ENCODE peak calls at places on chromosome 13, in five cellular contexts. One of them, this sample, is unnamed.
A peak's percentile ranks its signal among the peaks of the same experiment; 100 is the strongest.

GRCh38 chr13:91468301-91468700 is 69.9 kb downstream of the GPC5 start:
- DNase-seq in CD4-positive, alpha-beta memory T cell: no peak
- DNase-seq in nephron progenitor cell: no peak
- DNase-seq in heart right ventricle: no peak
- DNase-seq in choroid plexus epithelial cell: no peak
- DNase-seq in this sample: no peak

GRCh38 chr13:36275190-36276002 is 22.2 kb downstream of the CCDC169 start:
- DNase-seq in choroid plexus epithelial cell: peak; percentile 90
- DNase-seq in CD4-positive, alpha-beta memory T cell: no peak
- DNase-seq in heart right ventricle: peak; percentile 48
- DNase-seq in nephron progenitor cell: peak; percentile 8
- DNase-seq in this sample: peak; percentile 53

GRCh38 chr13:110134801-110135200 is 172.2 kb downstream of the COL4A1 start:
- DNase-seq in nephron progenitor cell: no peak
- DNase-seq in heart right ventricle: peak; percentile 68
- DNase-seq in CD4-positive, alpha-beta memory T cell: no peak
- DNase-seq in choroid plexus epithelial cell: peak; percentile 52
- DNase-seq in this sample: no peak

GRCh38 chr13:90717451-90717936 is 630.0 kb upstream of the MIR17HG start:
- DNase-seq in CD4-positive, alpha-beta memory T cell: no peak
- DNase-seq in nephron progenitor cell: no peak
- DNase-seq in heart right ventricle: no peak
- DNase-seq in choroid plexus epithelial cell: peak; percentile 87
- DNase-seq in this sample: no peak

GRCh38 chr13:39578821-39579291 is 24.1 kb downstream of the LHFPL6 start:
- DNase-seq in nephron progenitor cell: no peak
- DNase-seq in heart right ventricle: no peak
- DNase-seq in CD4-positive, alpha-beta memory T cell: no peak
- DNase-seq in choroid plexus epithelial cell: peak; percentile 68
- DNase-seq in this sample: no peak

GRCh38 chr13:74270018-74270417 is 135.8 kb upstream of the KLF12 start:
- DNase-seq in choroid plexus epithelial cell: no peak
- DNase-seq in nephron progenitor cell: no peak
- DNase-seq in CD4-positive, alpha-beta memory T cell: no peak
- DNase-seq in heart right ventricle: no peak
- DNase-seq in this sample: no peak

GRCh38 chr13:24680258-24680920 is at the start of gene ATP12A:
- DNase-seq in heart right ventricle: no peak
- DNase-seq in choroid plexus epithelial cell: no peak
- DNase-seq in CD4-positive, alpha-beta memory T cell: no peak
- DNase-seq in nephron progenitor cell: peak; percentile 79
- DNase-seq in this sample: no peak

GRCh38 chr13:40517486-40518311 is 148.7 kb downstream of the FOXO1 start:
- DNase-seq in choroid plexus epithelial cell: no peak
- DNase-seq in CD4-positive, alpha-beta memory T cell: no peak
- DNase-seq in nephron progenitor cell: no peak
- DNase-seq in heart right ventricle: no peak
- DNase-seq in this sample: no peak

GRCh38 chr13:29693297-29693945 is 97.9 kb upstream of the SLC7A1 start:
- DNase-seq in CD4-positive, alpha-beta memory T cell: no peak
- DNase-seq in choroid plexus epithelial cell: no peak
- DNase-seq in heart right ventricle: no peak
- DNase-seq in nephron progenitor cell: no peak
- DNase-seq in this sample: no peak

GRCh38 chr13:73090116-73090811 is 31.5 kb downstream of the KLF5 start:
- DNase-seq in CD4-positive, alpha-beta memory T cell: no peak
- DNase-seq in choroid plexus epithelial cell: peak; percentile 75
- DNase-seq in heart right ventricle: no peak
- DNase-seq in nephron progenitor cell: no peak
- DNase-seq in this sample: peak; percentile 25

GRCh38 chr13:19862511-19863313 is 737 bp downstream of the ZMYM5 start:
- DNase-seq in nephron progenitor cell: no peak
- DNase-seq in heart right ventricle: peak; percentile 29
- DNase-seq in CD4-positive, alpha-beta memory T cell: peak; percentile 54
- DNase-seq in choroid plexus epithelial cell: peak; percentile 32
- DNase-seq in this sample: peak; percentile 48

GRCh38 chr13:24050292-24050711 is 110.2 kb upstream of the SPATA13 start:
- DNase-seq in heart right ventricle: no peak
- DNase-seq in choroid plexus epithelial cell: peak; percentile 81
- DNase-seq in CD4-positive, alpha-beta memory T cell: no peak
- DNase-seq in nephron progenitor cell: no peak
- DNase-seq in this sample: no peak

GRCh38 chr13:111962431-111962891 is 104.5 kb upstream of the SOX1 start:
- DNase-seq in choroid plexus epithelial cell: no peak
- DNase-seq in nephron progenitor cell: no peak
- DNase-seq in heart right ventricle: no peak
- DNase-seq in CD4-positive, alpha-beta memory T cell: no peak
- DNase-seq in this sample: no peak

GRCh38 chr13:44116562-44117315 is 237.0 kb downstream of the LACC1 start:
- DNase-seq in heart right ventricle: peak; percentile 40
- DNase-seq in CD4-positive, alpha-beta memory T cell: no peak
- DNase-seq in nephron progenitor cell: no peak
- DNase-seq in choroid plexus epithelial cell: peak; percentile 30
- DNase-seq in this sample: peak; percentile 53

GRCh38 chr13:24648983-24649684 is 31.1 kb upstream of the ATP12A start:
- DNase-seq in CD4-positive, alpha-beta memory T cell: no peak
- DNase-seq in choroid plexus epithelial cell: no peak
- DNase-seq in heart right ventricle: no peak
- DNase-seq in nephron progenitor cell: no peak
- DNase-seq in this sample: no peak

GRCh38 chr13:99827011-99827410 is 144.6 kb downstream of the ZIC5 start:
- DNase-seq in CD4-positive, alpha-beta memory T cell: no peak
- DNase-seq in choroid plexus epithelial cell: no peak
- DNase-seq in heart right ventricle: no peak
- DNase-seq in nephron progenitor cell: no peak
- DNase-seq in this sample: no peak

GRCh38 chr13:98454389-98454881 is 122.5 kb downstream of the STK24 start:
- DNase-seq in heart right ventricle: no peak
- DNase-seq in CD4-positive, alpha-beta memory T cell: no peak
- DNase-seq in choroid plexus epithelial cell: peak; percentile 92
- DNase-seq in nephron progenitor cell: no peak
- DNase-seq in this sample: peak; percentile 73

GRCh38 chr13:92768592-92768991 is 458.0 kb upstream of the GPC6 start:
- DNase-seq in CD4-positive, alpha-beta memory T cell: no peak
- DNase-seq in heart right ventricle: no peak
- DNase-seq in nephron progenitor cell: no peak
- DNase-seq in choroid plexus epithelial cell: no peak
- DNase-seq in this sample: no peak

GRCh38 chr13:105598551-105598950 is 936.9 kb downstream of the EFNB2 start:
- DNase-seq in nephron progenitor cell: no peak
- DNase-seq in heart right ventricle: no peak
- DNase-seq in choroid plexus epithelial cell: peak; percentile 68
- DNase-seq in CD4-positive, alpha-beta memory T cell: no peak
- DNase-seq in this sample: no peak

GRCh38 chr13:50255639-50256038 is 240.4 kb downstream of the KCNRG start:
- DNase-seq in CD4-positive, alpha-beta memory T cell: peak; percentile 41
- DNase-seq in heart right ventricle: no peak
- DNase-seq in nephron progenitor cell: no peak
- DNase-seq in choroid plexus epithelial cell: no peak
- DNase-seq in this sample: peak; percentile 59

GRCh38 chr13:96089749-96090239 is at the start of gene HS6ST3:
- DNase-seq in CD4-positive, alpha-beta memory T cell: no peak
- DNase-seq in heart right ventricle: peak; percentile 11
- DNase-seq in nephron progenitor cell: peak; percentile 65
- DNase-seq in choroid plexus epithelial cell: peak; percentile 10
- DNase-seq in this sample: no peak

GRCh38 chr13:68551701-68552522 is 1321.8 kb upstream of the PCDH9 start:
- DNase-seq in CD4-positive, alpha-beta memory T cell: no peak
- DNase-seq in nephron progenitor cell: no peak
- DNase-seq in heart right ventricle: no peak
- DNase-seq in choroid plexus epithelial cell: no peak
- DNase-seq in this sample: no peak

GRCh38 chr13:60620611-60621395 is 223.8 kb downstream of the TDRD3 start:
- DNase-seq in nephron progenitor cell: no peak
- DNase-seq in choroid plexus epithelial cell: peak; percentile 12
- DNase-seq in CD4-positive, alpha-beta memory T cell: no peak
- DNase-seq in heart right ventricle: no peak
- DNase-seq in this sample: no peak

GRCh38 chr13:30752201-30752797 is 17.0 kb downstream of the ALOX5AP start:
- DNase-seq in choroid plexus epithelial cell: peak; percentile 80
- DNase-seq in heart right ventricle: peak; percentile 27
- DNase-seq in nephron progenitor cell: no peak
- DNase-seq in CD4-positive, alpha-beta memory T cell: no peak
- DNase-seq in this sample: no peak

GRCh38 chr13:98507060-98507797 is 69.7 kb downstream of the STK24 start:
- DNase-seq in choroid plexus epithelial cell: peak; percentile 64
- DNase-seq in CD4-positive, alpha-beta memory T cell: no peak
- DNase-seq in nephron progenitor cell: no peak
- DNase-seq in heart right ventricle: peak; percentile 80
- DNase-seq in this sample: no peak

GRCh38 chr13:59373341-59373740 is 790.4 kb downstream of the DIAPH3 start:
- DNase-seq in CD4-positive, alpha-beta memory T cell: no peak
- DNase-seq in choroid plexus epithelial cell: no peak
- DNase-seq in heart right ventricle: peak; percentile 20
- DNase-seq in nephron progenitor cell: no peak
- DNase-seq in this sample: no peak

This sample was measured in Jurkat, Clone E6-1.